ENCODE peak calls at places on chromosomes 12 and 14, in nine cellular contexts. F is HEK293T; V is stimulated activated naive CD4-positive, alpha-beta T cell; C is GM10248; S is AG09309; L is WTC11; U is glutamatergic neuron; M is fibroblast of lung; Q is D341Med. K is an unnamed sample.

GRCh38 chr12:49031573-49032161 is 13.1 kb upstream of the PRKAG1 start:
- DNase-seq in F (no peak), V (no peak), C (no peak), S (no peak), L (no peak), U (no peak), M (no peak), Q (no peak), K (no peak)

GRCh38 chr14:96249016-96249415 is 7.0 kb upstream of the BDKRB1 start:
- DNase-seq in F (no peak), V (no peak), C (no peak), S (peak), L (no peak), U (no peak), M (peak), Q (no peak), K (no peak)

GRCh38 chr12:105083551-105084105 is 630 bp downstream of the ALDH1L2 start:
- DNase-seq in F (peak), V (no peak), C (no peak), S (no peak), L (peak), U (peak), M (peak), Q (no peak), K (peak)

GRCh38 chr12:20483776-20484175 is 115.4 kb downstream of the PDE3A start:
- DNase-seq in F (no peak), V (no peak), C (no peak), S (no peak), L (no peak), U (no peak), M (peak), Q (no peak), K (no peak)

GRCh38 chr14:68779761-68780323 is 13.0 kb downstream of the ZFP36L1 start:
- DNase-seq in F (no peak), V (peak), C (no peak), S (peak), L (no peak), U (no peak), M (peak), Q (peak), K (no peak)

GRCh38 chr14:44379292-44379977 is 127.6 kb downstream of the FSCB start:
- DNase-seq in F (no peak), V (no peak), C (no peak), S (no peak), L (no peak), U (no peak), M (no peak), Q (no peak), K (no peak)

GRCh38 chr12:118979763-118980406 is 1.5 kb upstream of the SRRM4 start:
- DNase-seq in F (peak), V (no peak), C (peak), S (no peak), L (peak), U (peak), M (peak), Q (peak), K (no peak)

GRCh38 chr14:61257469-61258057 is 23.6 kb downstream of the TMEM30B start:
- DNase-seq in F (no peak), V (no peak), C (no peak), S (no peak), L (no peak), U (no peak), M (no peak), Q (no peak), K (no peak)

GRCh38 chr14:100548295-100548655 is 38.9 kb downstream of the BEGAIN start:
- DNase-seq in F (no peak), V (no peak), C (no peak), S (no peak), L (no peak), U (no peak), M (no peak), Q (no peak), K (no peak)

GRCh38 chr12:130468186-130468585 is 130.5 kb downstream of the PIWIL1 start:
- DNase-seq in F (no peak), V (no peak), C (no peak), S (no peak), L (no peak), U (no peak), M (no peak), Q (no peak), K (no peak)

GRCh38 chr12:128933039-128933438 is 79.8 kb downstream of the GLT1D1 start:
- DNase-seq in F (no peak), V (peak), C (no peak), S (no peak), L (no peak), U (no peak), M (no peak), Q (no peak), K (no peak)

GRCh38 chr14:24114536-24115450 is at the start of the genes DCAF11 and NRL:
- DNase-seq in F (peak), V (peak), C (peak), S (peak), L (peak), U (peak), M (peak), Q (peak), K (peak)

GRCh38 chr12:81610955-81611889 is 147.9 kb downstream of the PPFIA2 start:
- DNase-seq in F (peak), V (no peak), C (no peak), S (no peak), L (peak), U (no peak), M (no peak), Q (peak), K (no peak)

GRCh38 chr14:23828611-23829010 is 125.0 kb upstream of the DHRS4 start:
- DNase-seq in F (no peak), V (no peak), C (no peak), S (no peak), L (no peak), U (no peak), M (no peak), Q (no peak), K (no peak)

GRCh38 chr12:6215932-6216494 is 15.8 kb downstream of the CD9 start:
- DNase-seq in F (no peak), V (no peak), C (no peak), S (peak), L (peak), U (no peak), M (peak), Q (no peak), K (no peak)

GRCh38 chr14:61385002-61385685 is 63.8 kb downstream of the PRKCH start:
- DNase-seq in F (no peak), V (peak), C (no peak), S (no peak), L (no peak), U (no peak), M (no peak), Q (no peak), K (no peak)

GRCh38 chr12:57240926-57241555 is 9.9 kb downstream of the STAC3 start:
- DNase-seq in F (no peak), V (peak), C (no peak), S (no peak), L (peak), U (peak), M (peak), Q (no peak), K (no peak)

GRCh38 chr14:72830786-72831583 is 62.9 kb downstream of the DPF3 start:
- DNase-seq in F (no peak), V (no peak), C (no peak), S (no peak), L (no peak), U (no peak), M (peak), Q (no peak), K (no peak)

GRCh38 chr14:74080820-74081460 is 3.3 kb downstream of the ALDH6A1 start:
- DNase-seq in F (no peak), V (no peak), C (no peak), S (no peak), L (no peak), U (no peak), M (no peak), Q (no peak), K (no peak)

GRCh38 chr14:21025374-21026151 is 702 bp upstream of the NDRG2 start:
- DNase-seq in F (no peak), V (no peak), C (no peak), S (no peak), L (peak), U (peak), M (no peak), Q (peak), K (no peak)

GRCh38 chr14:77158175-77158908 is 16.8 kb upstream of the ZDHHC22 start:
- DNase-seq in F (no peak), V (no peak), C (no peak), S (peak), L (peak), U (peak), M (peak), Q (no peak), K (no peak)

K was measured in activated B cell treated with CpG ODN at 0.5 μM for 24 hours.